ENCODE peak calls at places on chromosomes 12 and 14, in six cellular contexts. O is tibial artery, C is mammary epithelial cell, P is K562, R is suprapubic skin, S is upper lobe of right lung. Z is an unnamed sample. For H3K4me1, the result is how much of the 10 kb centered on the place peaks cover.

GRCh38 chr14:77804592-77804991 is 4.7 kb downstream of the ADCK1 start:
- DNase-seq in O (no peak), C (peak), P (peak), R (no peak), S (no peak), Z (no peak)

GRCh38 chr14:106872619-106873446 is 1346.5 kb downstream of the TMEM121 start:
- DNase-seq in S (peak), C (peak), O (no peak), P (peak), R (no peak), Z (no peak)

GRCh38 chr12:19750116-19750644 is 310.9 kb downstream of the AEBP2 start:
- DNase-seq in S (no peak), R (no peak), P (no peak), C (no peak), O (no peak), Z (no peak)

GRCh38 chr14:37363661-37364060 is 165.9 kb downstream of the MIPOL1 start:
- DNase-seq in S (no peak), C (no peak), P (no peak), O (no peak), R (no peak), Z (no peak)

GRCh38 chr14:68486033-68486732 is 306.7 kb downstream of the ZFP36L1 start:
- DNase-seq in P (no peak), C (no peak), O (no peak), R (no peak), S (no peak), Z (no peak)

GRCh38 chr14:50082784-50083466 is 33.4 kb downstream of the VCPKMT start:
- DNase-seq in P (no peak), S (peak), C (peak), R (no peak), O (no peak), Z (no peak)

GRCh38 chr12:130456375-130457199 is 118.9 kb downstream of the PIWIL1 start:
- DNase-seq in S (no peak), R (no peak), O (no peak), C (no peak), P (no peak), Z (no peak)

GRCh38 chr12:110794623-110795280 is 52.0 kb upstream of the CCDC63 start:
- DNase-seq in C (peak), P (no peak), R (peak), O (no peak), S (no peak), Z (no peak)

GRCh38 chr12:57474430-57474829 is 5.2 kb downstream of the ARHGAP9 start:
- DNase-seq in P (no peak), O (no peak), R (no peak), S (no peak), C (no peak), Z (no peak)

GRCh38 chr14:63647696-63648410 is 6.2 kb upstream of the WDR89 start:
- DNase-seq in R (no peak), C (no peak), O (no peak), P (no peak), S (no peak), Z (no peak)

GRCh38 chr14:52235866-52236510 is 31.5 kb upstream of the PTGDR start:
- DNase-seq in C (no peak), S (no peak), P (no peak), R (no peak), O (no peak), Z (no peak)

GRCh38 chr14:32185097-32185496 is 16.7 kb upstream of the RNU6-7 start:
- DNase-seq in O (no peak), R (no peak), P (no peak), C (no peak), S (no peak), Z (no peak)

GRCh38 chr12:76010732-76011458 is 20.7 kb downstream of the PHLDA1 start:
- DNase-seq in O (no peak), P (no peak), R (no peak), C (no peak), S (no peak), Z (no peak)

GRCh38 chr14:51022769-51023168 is 72.1 kb downstream of the TRIM9 start:
- DNase-seq in P (no peak), O (no peak), C (no peak), S (no peak), R (no peak), Z (no peak)

GRCh38 chr12:27549231-27549800 is 25.3 kb downstream of the PPFIBP1 start:
- DNase-seq in C (peak), R (no peak), S (no peak), O (no peak), P (no peak), Z (no peak)

GRCh38 chr14:78136695-78137094 is 33.5 kb upstream of the NRXN3 start:
- DNase-seq in C (no peak), P (no peak), R (no peak), S (no peak), O (no peak), Z (no peak)

GRCh38 chr12:31491819-31492598 is 98.9 kb downstream of the DENND5B start:
- DNase-seq in P (no peak), S (no peak), C (peak), O (no peak), R (no peak), Z (no peak)

GRCh38 chr14:73553845-73554244 is 4.9 kb downstream of the HEATR4 start:
- DNase-seq in R (no peak), C (no peak), S (no peak), P (no peak), O (no peak), Z (no peak)

GRCh38 chr12:51950682-51951198 is 759 bp upstream of the ACVR1B start:
- DNase-seq in P (no peak), O (no peak), R (no peak), C (no peak), S (no peak), Z (no peak)

GRCh38 chr12:81284137-81284536 is 206.3 kb downstream of the ACSS3 start:
- DNase-seq in P (no peak), O (no peak), C (peak), S (no peak), R (no peak), Z (no peak)

GRCh38 chr12:109677323-109677722 is 36.3 kb upstream of the FAM222A start:
- DNase-seq in P (no peak), R (no peak), C (no peak), S (no peak), O (no peak), Z (no peak)

GRCh38 chr12:100987552-100988277 is 193.1 kb downstream of the ANO4 start:
- DNase-seq in R (no peak), C (peak), O (no peak), S (no peak), P (peak), Z (no peak)

GRCh38 chr12:120468271-120468845 is 1.2 kb downstream of the SRSF9 start:
- DNase-seq in S (peak), O (peak), C (peak), R (peak), P (no peak), Z (no peak)

GRCh38 chr12:81987351-81987750 is 228.2 kb upstream of the PPFIA2 start:
- DNase-seq in C (no peak), S (no peak), P (no peak), O (no peak), R (no peak), Z (no peak)

GRCh38 chr14:99675951-99676350 is 8.1 kb upstream of the CYP46A1 start:
- DNase-seq in P (no peak), S (no peak), O (no peak), C (no peak), R (no peak), Z (no peak)

GRCh38 chr14:29865299-29865698 is 62.3 kb downstream of the PRKD1 start:
- DNase-seq in R (no peak), P (no peak), C (no peak), O (no peak), S (no peak), Z (no peak)

GRCh38 chr12:90216815-90217214 is 508.2 kb upstream of the ATP2B1 start:
- DNase-seq in P (no peak), R (no peak), O (no peak), C (peak), S (no peak), Z (no peak)

GRCh38 chr12:109840349-109841073 is 7.3 kb upstream of the TRPV4 start:
- DNase-seq in P (no peak), C (peak), S (no peak), O (no peak), R (no peak), Z (no peak)

GRCh38 chr12:60101715-60102114 is 505.9 kb downstream of the SLC16A7 start:
- DNase-seq in O (no peak), C (peak), P (no peak), S (no peak), R (no peak), Z (no peak)

GRCh38 chr14:32525591-32525990 is 196.5 kb downstream of the AKAP6 start:
- DNase-seq in O (no peak), P (no peak), S (no peak), R (no peak), C (no peak), Z (no peak)

GRCh38 chr12:55708695-55709233 is 1.1 kb upstream of the ITGA7 start:
- DNase-seq in R (no peak), C (no peak), O (no peak), S (no peak), P (no peak), Z (peak)

GRCh38 chr12:57099766-57100165 is 10.9 kb downstream of the NAB2 start:
- DNase-seq in P (no peak), C (no peak), O (no peak), R (peak), S (no peak), Z (no peak)

GRCh38 chr12:121794532-121795028 is 1.1 kb upstream of the RHOF start:
- DNase-seq in C (no peak), O (no peak), R (peak), P (no peak), S (peak), Z (no peak)

DNA sequence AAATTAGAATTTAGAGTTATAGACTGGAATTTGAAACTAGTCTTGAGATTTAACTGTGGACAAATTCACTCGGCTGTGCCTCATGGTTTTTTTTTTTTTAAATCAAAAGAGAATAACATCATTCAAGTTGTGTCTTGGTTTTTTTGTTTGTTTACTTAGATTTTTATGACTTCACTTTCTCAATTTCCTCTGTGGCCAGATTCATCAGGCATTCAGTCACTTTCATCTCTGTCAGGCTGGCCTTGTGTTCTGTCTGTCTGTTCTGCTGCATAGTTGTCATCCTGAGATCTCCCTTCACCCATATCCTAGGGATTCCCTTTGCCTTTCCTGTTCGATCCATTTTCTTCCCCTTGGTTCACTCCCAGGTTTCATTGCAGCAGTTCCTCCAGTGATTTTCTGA is 10.0 kb downstream of the MARK3 start:
- DNase-seq in S (no peak), O (no peak), C (no peak), R (no peak), P (no peak), Z (no peak)
- H3K4me1 ChIP-seq in S (half or more), O (half or more), C (under half), R (half or more), P (under half), Z (under half)

DNA sequence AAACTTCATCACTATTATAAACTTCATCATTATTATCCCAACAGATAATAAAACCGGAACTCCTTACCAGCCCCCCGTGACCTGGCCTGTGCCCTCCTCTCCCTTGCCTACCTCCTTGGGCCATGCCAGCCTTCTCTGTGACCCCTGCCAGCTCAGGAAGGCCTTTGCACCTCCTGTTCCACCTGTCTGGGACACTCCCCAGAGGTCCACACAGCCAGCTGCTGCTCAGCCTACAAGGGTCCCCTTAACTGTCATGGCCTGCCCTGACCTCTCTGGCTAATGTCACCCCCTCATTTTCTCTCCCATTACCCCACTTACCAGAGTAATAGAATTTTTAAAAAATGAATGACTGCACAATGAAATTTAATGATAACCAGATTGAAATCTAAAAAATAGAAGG is 121.0 kb downstream of the NCOR2 start:
- DNase-seq in S (no peak), O (no peak), C (no peak), R (no peak), P (no peak), Z (no peak)
- H3K4me3 ChIP-seq in S (no peak), O (no peak), C (no peak), R (no peak), P (no peak), Z (no peak)

DNA sequence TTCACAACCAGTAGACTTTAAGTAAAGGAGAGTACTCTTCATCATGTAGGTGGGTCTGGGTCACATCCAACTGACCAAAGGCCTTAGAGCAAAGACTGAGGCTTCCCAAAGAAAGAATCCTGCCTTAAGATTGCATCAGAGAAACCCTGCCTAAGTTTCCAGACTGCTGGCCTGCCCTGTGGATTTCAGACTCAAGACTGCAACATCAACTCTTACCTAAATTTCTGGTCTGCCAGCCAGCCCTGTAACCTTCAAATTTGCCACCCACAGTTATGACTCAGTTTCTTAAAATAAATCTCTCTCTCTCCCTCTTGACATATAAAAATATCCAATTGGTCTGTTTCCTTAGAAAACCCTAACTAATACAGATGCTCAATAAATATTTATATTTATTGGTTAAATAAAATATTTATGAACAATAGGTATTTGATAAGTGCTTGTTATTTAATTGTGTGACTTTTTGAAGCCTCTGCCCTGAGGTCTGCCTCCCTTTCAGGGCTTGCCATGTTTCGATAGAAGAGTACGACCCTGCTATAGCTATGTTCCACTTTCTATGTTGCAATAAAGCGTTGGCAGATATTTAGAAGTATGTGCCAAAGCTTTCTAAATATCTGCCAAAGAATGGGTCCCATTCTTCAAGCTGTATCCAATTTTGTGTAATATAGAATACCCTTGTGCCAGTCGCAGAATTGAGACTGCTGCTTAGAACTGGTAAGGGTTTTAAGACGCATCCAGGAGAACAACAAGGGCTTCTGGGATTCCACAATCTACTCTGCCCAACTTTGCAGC is 65.7 kb downstream of the TMEM30B start:
- DNase-seq in S (no peak), C (no peak), R (no peak), O (peak), P (no peak), Z (no peak)
- H3K4me1 ChIP-seq in S (under half), C (under half), R (under half), O (under half), P (under half), Z (under half)

GRCh38 chr14:88130057-88130432 is 125.1 kb downstream of the GPR65 start:
- DNase-seq in O (no peak), S (no peak), P (no peak), R (no peak), C (no peak), Z (no peak)
- H3K4me3 ChIP-seq in O (no peak), S (no peak), P (no peak), R (no peak), C (no peak), Z (no peak)